ENCODE peak calls at places on chromosomes 13 and 19, in four cellular contexts. U, F, H and Q are unnamed samples.
A peak's percentile ranks its signal among the peaks of the same experiment; 100 is the strongest.

GRCh38 chr19:40663712-40664692 is 26.4 kb downstream of the NUMBL start:
- DNase-seq in H (peak; percentile 41), F (no peak), U (no peak), Q (peak; percentile 17)

GRCh38 chr13:110073982-110074381 is 233.0 kb downstream of the COL4A1 start:
- DNase-seq in U (no peak), H (no peak), F (no peak), Q (no peak)

GRCh38 chr13:48979892-48980291 is 4.2 kb downstream of the FNDC3A start:
- DNase-seq in U (no peak), H (no peak), F (no peak), Q (no peak)

GRCh38 chr19:34416021-34416545 is 11.9 kb downstream of the PDCD2L start:
- DNase-seq in F (no peak), U (peak; percentile 62), H (no peak), Q (no peak)

GRCh38 chr19:28466107-28467045 is 746.6 kb downstream of the UQCRFS1 start:
- DNase-seq in U (no peak), F (peak; percentile 82), H (peak; percentile 49), Q (peak; percentile 53)

GRCh38 chr13:41558781-41559560 is 101.6 kb downstream of the RGCC start:
- DNase-seq in H (no peak), U (no peak), F (no peak), Q (no peak)

GRCh38 chr13:51666316-51666715 is 82.1 kb downstream of the WDFY2 start:
- DNase-seq in F (no peak), U (no peak), H (no peak), Q (no peak)

GRCh38 chr13:26508885-26509284 is 48.6 kb upstream of the WASF3 start:
- DNase-seq in U (peak; percentile 92), F (peak; percentile 87), H (peak; percentile 87), Q (peak; percentile 84)

GRCh38 chr13:30058429-30058828 is 208.0 kb upstream of the UBL3 start:
- DNase-seq in F (no peak), U (no peak), H (no peak), Q (no peak)

GRCh38 chr13:46179576-46180368 is 2.2 kb downstream of the LCP1 start:
- DNase-seq in F (peak; percentile 48), H (peak; percentile 36), U (no peak), Q (peak; percentile 59)

GRCh38 chr13:94886191-94886590 is 173.8 kb upstream of the SOX21 start:
- DNase-seq in F (no peak), U (no peak), H (no peak), Q (no peak)

GRCh38 chr19:16628984-16629691 is 1.1 kb upstream of the MED26 start:
- DNase-seq in H (peak; percentile 29), F (peak; percentile 55), U (no peak), Q (peak; percentile 37)

GRCh38 chr13:110528371-110528770 is 33.2 kb downstream of the RAB20 start:
- DNase-seq in U (no peak), H (no peak), F (peak; percentile 44), Q (no peak)

GRCh38 chr13:75226755-75227435 is 255.1 kb downstream of the TBC1D4 start:
- DNase-seq in U (no peak), F (no peak), H (no peak), Q (no peak)

GRCh38 chr13:46523972-46524737 is 28.8 kb upstream of the LRCH1 start:
- DNase-seq in F (no peak), H (no peak), U (no peak), Q (no peak)

GRCh38 chr19:47778089-47778953 is at the start of gene SELENOW:
- DNase-seq in H (peak; percentile 81), U (peak; percentile 88), F (peak; percentile 65), Q (peak; percentile 82)

GRCh38 chr19:37990362-37990761 is 83.4 kb downstream of the SIPA1L3 start:
- DNase-seq in F (no peak), H (no peak), U (no peak), Q (no peak)

DNA sequence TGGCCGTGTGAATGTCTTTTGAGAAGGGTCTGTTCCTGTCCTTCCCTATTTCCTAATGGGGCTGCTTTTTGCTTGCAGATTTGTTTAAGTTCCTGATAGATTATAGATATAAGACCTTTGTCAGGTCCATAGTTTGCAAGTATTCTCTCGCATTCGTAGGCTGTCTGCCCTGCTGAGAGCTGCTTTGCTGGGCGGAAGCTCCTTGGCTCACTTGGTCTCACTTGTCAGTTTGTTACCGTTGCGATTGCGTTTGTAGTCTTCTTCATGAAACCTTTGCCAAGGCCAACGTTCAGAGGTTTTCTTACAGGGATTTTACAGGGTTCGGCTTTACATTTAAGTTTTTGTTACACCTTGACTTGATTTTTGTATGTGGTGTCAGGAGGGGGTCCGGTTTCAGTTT is 44.0 kb upstream of the TFDP1 start:
- DNase-seq in H (no peak), F (no peak), U (no peak), Q (no peak)
- H3K4me3 ChIP-seq in H (no peak overlapping the region), F (no peak overlapping the region), U (no peak overlapping the region), Q (no peak overlapping the region)

DNA sequence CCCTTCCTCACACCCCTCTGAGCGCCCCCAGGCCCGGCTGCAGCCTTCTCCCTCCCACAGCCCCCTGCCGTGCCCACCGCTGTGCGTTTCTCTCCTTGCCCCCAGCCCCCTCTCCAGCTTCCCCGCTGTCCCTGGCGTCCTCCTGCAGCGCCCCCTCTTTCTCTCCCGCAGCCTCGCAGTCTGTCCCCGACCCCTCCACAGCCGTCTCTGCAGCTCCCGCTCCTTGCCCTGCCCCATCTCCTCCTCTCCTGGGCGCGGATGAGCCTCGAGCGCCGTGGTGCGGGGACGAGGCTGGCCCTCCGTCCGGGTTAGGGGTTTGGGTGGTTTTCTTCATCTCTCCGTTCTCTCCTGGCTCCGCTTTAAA is 1.1 kb downstream of the KMT5C start:
- DNase-seq in F (no peak), H (no peak), U (peak; percentile 80), Q (no peak)
- H3K27me3 ChIP-seq in F (no peaks in the 10 kb centered on the region), H (no peaks in the 10 kb centered on the region), U (no peaks in the 10 kb centered on the region), Q (no peaks in the 10 kb centered on the region)

GRCh38 chr19:9523885-9524474 is 14.5 kb downstream of the ZNF426 start:
- DNase-seq in F (no peak), H (no peak), U (no peak), Q (no peak)
- H3K9me3 ChIP-seq in F (peaks cover 40% of the 10 kb centered on the region), H (peaks cover 30% of the 10 kb centered on the region), U (peaks cover 83% of the 10 kb centered on the region), Q (peaks cover 100% of the 10 kb centered on the region)

DNA sequence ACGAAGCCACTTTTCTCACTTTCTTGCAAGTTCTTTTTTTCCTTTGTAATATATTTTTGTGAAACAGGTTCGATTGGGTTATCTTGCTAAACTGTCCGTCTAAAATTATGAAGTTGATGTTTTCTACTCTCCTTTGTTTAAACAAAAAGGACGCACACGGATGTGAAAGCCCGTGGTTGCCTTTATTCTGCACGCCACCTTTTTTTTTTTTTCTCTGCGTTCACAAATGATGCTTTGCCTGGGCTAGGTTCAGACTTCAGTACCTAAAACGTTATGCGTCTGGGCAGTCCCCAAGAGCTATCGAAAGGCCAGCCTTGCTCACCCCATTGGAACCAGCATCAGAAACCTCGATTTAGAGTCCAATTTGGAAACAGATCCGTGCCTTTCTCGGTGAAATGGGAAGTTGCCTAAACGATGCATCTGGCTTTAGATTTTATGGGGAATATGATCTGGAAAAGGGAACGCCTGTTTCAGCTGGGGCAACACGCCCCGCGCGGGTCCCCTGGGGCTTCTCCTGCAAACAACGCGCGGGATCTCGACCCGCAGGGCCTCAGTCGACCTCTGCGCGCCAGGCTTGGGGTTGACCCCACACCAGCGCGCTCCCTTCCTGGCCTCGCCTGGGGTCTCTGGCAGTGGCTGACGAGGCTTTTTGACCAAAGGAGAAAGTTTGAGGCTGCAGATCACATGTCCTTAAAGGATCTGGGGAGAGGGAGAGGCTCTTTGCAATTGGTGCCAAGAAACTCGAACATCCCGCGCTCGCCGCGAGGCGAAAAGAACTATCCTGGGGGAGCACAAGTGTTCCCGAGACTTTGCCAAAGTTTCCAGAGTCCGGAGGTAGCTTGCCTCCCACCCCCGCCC is 114.0 kb downstream of the KCNRG start:
- DNase-seq in H (no peak), F (peak; percentile 57), U (no peak), Q (peak; percentile 25)
- H3K4me3 ChIP-seq in H (peak overlapping the region; percentile 57), F (peak overlapping the region; percentile 47), U (peak overlapping the region; percentile 59), Q (peak overlapping the region; percentile 68)

DNA sequence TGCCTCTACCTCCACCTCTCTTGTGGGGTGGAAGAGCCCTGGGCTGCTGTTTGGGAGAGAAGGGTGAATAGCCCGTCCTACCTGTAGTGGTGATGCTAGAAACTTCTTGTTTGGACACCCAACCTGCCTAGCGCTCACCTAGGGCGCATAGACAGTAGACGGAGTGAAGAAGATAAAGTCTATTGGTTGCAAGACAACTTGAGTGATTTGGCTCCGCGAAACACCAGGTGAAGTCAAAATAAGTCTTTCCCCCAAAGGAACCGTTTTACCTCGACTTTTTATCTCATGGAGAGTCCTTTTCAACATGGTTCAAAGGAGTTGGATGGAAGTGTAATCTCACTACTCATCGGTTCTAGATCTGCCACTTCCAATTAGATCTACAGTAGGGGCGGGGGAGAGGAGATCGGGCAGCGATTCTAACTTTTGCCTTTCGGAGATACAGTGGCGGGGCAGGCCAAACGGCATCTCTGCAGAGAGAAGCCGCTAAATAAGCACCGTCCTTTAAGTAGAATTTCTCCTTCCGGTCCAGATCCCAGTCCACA is 694 bp upstream of the ZIC5 start:
- DNase-seq in U (no peak), F (no peak), H (no peak), Q (no peak)
- H3K27me3 ChIP-seq in U (peaks cover 98% of the 10 kb centered on the region), F (peaks cover 95% of the 10 kb centered on the region), H (no peaks in the 10 kb centered on the region), Q (peaks cover 98% of the 10 kb centered on the region)

DNA sequence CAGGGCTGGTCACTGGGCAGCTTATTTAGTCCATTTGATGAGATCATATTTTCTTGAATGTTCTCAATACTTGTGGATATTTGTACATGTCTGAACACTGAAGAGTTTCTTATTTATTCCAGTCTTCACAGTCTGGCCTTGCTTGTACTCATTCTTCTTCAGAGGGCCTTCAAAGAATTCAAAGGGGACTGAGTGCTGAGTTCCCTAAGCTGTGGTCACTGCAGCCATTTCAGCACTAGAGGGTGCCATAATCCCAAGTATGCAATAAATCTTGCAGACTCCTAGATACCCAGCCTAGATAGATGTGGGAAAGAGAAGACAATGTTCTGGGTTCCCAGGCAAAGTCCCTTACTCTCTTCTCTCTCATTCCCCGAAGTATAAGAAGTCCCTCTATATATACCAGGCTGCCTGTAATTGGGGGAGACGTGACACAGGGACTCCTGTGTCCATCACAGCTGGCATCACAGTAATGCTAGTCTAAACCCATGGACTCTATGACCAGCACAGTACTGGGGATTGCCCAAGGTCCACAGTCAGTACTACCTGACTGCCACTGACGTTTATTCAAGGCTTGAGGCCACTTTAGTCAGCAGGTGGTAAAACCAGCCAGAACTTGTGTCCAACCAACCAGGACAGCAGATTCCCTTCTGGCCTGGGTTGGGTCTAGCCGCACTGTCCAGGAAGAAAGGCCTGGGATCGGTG is 8.9 kb upstream of the VN1R1 start:
- DNase-seq in F (no peak), U (no peak), H (no peak), Q (no peak)
- H3K9me3 ChIP-seq in F (peaks cover 20% of the 10 kb centered on the region), U (peaks cover 60% of the 10 kb centered on the region), H (peaks cover 2% of the 10 kb centered on the region), Q (peaks cover 100% of the 10 kb centered on the region)

DNA sequence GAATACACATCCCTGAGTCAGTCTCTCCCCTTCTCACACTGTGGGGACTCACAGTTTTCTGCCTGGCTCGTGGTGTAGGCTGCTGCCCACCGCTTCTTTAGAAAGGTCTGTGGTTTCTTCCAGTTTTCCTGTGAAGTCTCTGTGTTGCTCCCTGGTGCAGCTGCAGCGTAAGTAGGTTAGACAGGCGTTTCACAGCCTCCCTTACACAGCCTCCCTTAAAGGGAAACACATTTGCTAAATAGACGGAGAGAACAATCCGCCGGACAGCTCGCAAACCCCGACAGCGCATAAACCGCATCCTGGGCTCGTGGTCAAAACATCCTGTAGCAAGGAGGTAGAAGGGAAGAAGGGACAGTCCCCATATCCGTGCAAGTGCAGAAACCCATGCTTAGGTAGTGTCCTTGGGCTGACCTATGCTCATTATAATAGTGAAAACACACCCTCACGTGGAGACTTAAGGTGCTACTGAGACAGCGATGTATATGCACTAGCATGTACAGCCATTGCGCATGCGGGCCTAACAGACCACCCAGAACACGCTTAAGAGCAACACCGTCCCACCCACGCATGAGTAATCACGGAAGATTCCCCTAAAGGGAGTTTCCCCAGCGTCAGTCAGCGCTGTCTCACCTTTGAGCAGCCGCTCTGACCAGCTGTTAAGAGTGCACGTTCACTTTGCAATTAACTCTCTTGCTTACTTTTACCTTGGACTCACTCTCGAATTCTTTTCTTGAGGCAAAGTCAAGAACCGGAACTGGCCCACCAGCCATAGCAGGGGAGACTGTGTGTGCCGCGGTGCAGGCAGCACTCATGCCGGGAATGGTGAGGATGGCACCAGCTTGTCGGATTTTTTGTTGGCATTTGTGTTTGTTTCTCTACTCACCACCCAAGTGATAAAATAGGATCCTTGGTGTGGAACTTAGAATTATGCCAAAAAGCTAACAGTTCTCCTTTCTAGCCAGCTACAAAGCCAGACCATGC is 16.6 kb downstream of the SIGLEC8 start:
- DNase-seq in F (no peak), U (no peak), H (no peak), Q (no peak)
- H3K4me3 ChIP-seq in F (peak overlapping the region; percentile 18), U (peak overlapping the region; percentile 8), H (no peak overlapping the region), Q (no peak overlapping the region)